ENCODE peak calls at places on chromosome 10, in seven cellular contexts. H is C1 segment of cervical spinal cord, T is SJCRH30, Q is smooth muscle cell of the brain vasculature, D is neural crest cell, S is NCI-H345, O is H1. F is an unnamed sample.

GRCh38 chr10:12782537-12782936 is 219.0 kb downstream of the CCDC3 start:
- DNase-seq in T (peak; percentile 81), D (peak; percentile 36), H (no peak), O (no peak), Q (no peak), S (no peak), F (peak; percentile 38)

GRCh38 chr10:112896722-112897121 is 53.3 kb upstream of the TCF7L2 start:
- DNase-seq in T (no peak), O (no peak), S (no peak), Q (no peak), H (no peak), D (no peak), F (no peak)

GRCh38 chr10:11210211-11210922 is 192.7 kb downstream of the CELF2 start:
- DNase-seq in D (no peak), T (no peak), Q (no peak), H (no peak), S (no peak), O (no peak), F (no peak)

GRCh38 chr10:98445200-98445812 is 1.4 kb downstream of the HPS1 start:
- DNase-seq in O (no peak), Q (no peak), T (no peak), D (no peak), S (peak; percentile 34), H (peak; percentile 42), F (no peak)

GRCh38 chr10:55200020-55200419 is 399.0 kb upstream of the PCDH15 start:
- DNase-seq in H (no peak), O (no peak), Q (no peak), T (no peak), S (no peak), D (no peak), F (no peak)

GRCh38 chr10:51950996-51951392 is 251.6 kb upstream of the CSTF2T start:
- DNase-seq in H (no peak), O (no peak), Q (no peak), D (no peak), S (no peak), T (no peak), F (no peak)

GRCh38 chr10:75238182-75239180 is 2.7 kb upstream of the COMTD1 start:
- DNase-seq in O (no peak), D (no peak), H (no peak), S (no peak), T (no peak), Q (no peak), F (no peak)

GRCh38 chr10:114352653-114353298 is 51.5 kb downstream of the AFAP1L2 start:
- DNase-seq in H (no peak), T (no peak), S (no peak), D (no peak), Q (no peak), O (no peak), F (no peak)

GRCh38 chr10:100872034-100872791 is 40.5 kb upstream of the SLF2 start:
- DNase-seq in S (peak; percentile 5), T (peak; percentile 95), O (peak; percentile 27), H (no peak), D (peak; percentile 72), Q (no peak), F (no peak)

GRCh38 chr10:43384252-43385221 is 13.1 kb downstream of the FXYD4 start:
- DNase-seq in D (no peak), T (no peak), H (no peak), S (no peak), Q (no peak), O (no peak), F (no peak)

GRCh38 chr10:125027889-125028288 is 86.0 kb downstream of the ZRANB1 start:
- DNase-seq in H (peak; percentile 83), O (no peak), T (no peak), D (no peak), Q (no peak), S (no peak), F (no peak)

GRCh38 chr10:787933-788651 is 98.6 kb upstream of the DIP2C start:
- DNase-seq in S (no peak), H (no peak), T (peak; percentile 67), D (no peak), O (no peak), Q (peak; percentile 46), F (no peak)

GRCh38 chr10:7700577-7701125 is 2.5 kb upstream of the ITIH2 start:
- DNase-seq in O (no peak), Q (no peak), H (no peak), T (no peak), S (no peak), D (no peak), F (no peak)

GRCh38 chr10:127802532-127803055 is 65.6 kb downstream of the FOXI2 start:
- DNase-seq in T (no peak), S (peak; percentile 40), D (no peak), O (no peak), Q (no peak), H (no peak), F (no peak)

GRCh38 chr10:18472977-18473376 is 178.4 kb downstream of the NSUN6 start:
- DNase-seq in S (no peak), T (no peak), O (no peak), D (no peak), H (peak; percentile 55), Q (no peak), F (no peak)

GRCh38 chr10:30436688-30437038 is 2.7 kb downstream of the MAP3K8 start:
- DNase-seq in O (no peak), H (no peak), D (no peak), T (no peak), Q (no peak), S (no peak), F (no peak)

GRCh38 chr10:100344386-100344785 is 2.6 kb upstream of the SCD start:
- DNase-seq in H (no peak), Q (no peak), T (no peak), O (no peak), D (no peak), S (no peak), F (no peak)

GRCh38 chr10:60809157-60809556 is 30.9 kb downstream of the CDK1 start:
- DNase-seq in Q (no peak), H (no peak), S (no peak), O (no peak), T (no peak), D (no peak), F (no peak)

GRCh38 chr10:14454629-14455028 is 123.9 kb upstream of the FRMD4A start:
- DNase-seq in T (no peak), H (no peak), S (no peak), O (no peak), D (no peak), Q (no peak), F (no peak)

GRCh38 chr10:76291175-76291574 is 859.8 kb downstream of the LRMDA start:
- DNase-seq in Q (no peak), O (no peak), T (no peak), H (no peak), D (no peak), S (no peak), F (no peak)

GRCh38 chr10:11048707-11049296 is 31.1 kb downstream of the CELF2 start:
- DNase-seq in H (peak; percentile 12), O (no peak), S (no peak), Q (no peak), D (no peak), T (no peak), F (no peak)

GRCh38 chr10:45000138-45000763 is 472 bp upstream of the ZNF22 start:
- DNase-seq in T (peak; percentile 55), Q (no peak), O (no peak), D (no peak), S (no peak), H (no peak), F (no peak)

GRCh38 chr10:29239569-29240472 is 49.0 kb upstream of the LYZL1 start:
- DNase-seq in T (peak; percentile 57), S (no peak), Q (no peak), D (no peak), H (no peak), O (no peak), F (peak; percentile 33)

GRCh38 chr10:115171392-115171960 is 78.3 kb downstream of the ATRNL1 start:
- DNase-seq in Q (no peak), O (no peak), S (no peak), D (no peak), H (no peak), T (peak; percentile 27), F (no peak)

GRCh38 chr10:89466599-89467035 is 52.2 kb downstream of the IFIT5 start:
- DNase-seq in S (peak; percentile 1), T (peak; percentile 36), D (no peak), O (no peak), Q (no peak), H (no peak), F (no peak)

GRCh38 chr10:66405566-66405965 is 520.3 kb upstream of the LRRTM3 start:
- DNase-seq in O (no peak), D (no peak), H (no peak), Q (no peak), S (no peak), T (no peak), F (no peak)

GRCh38 chr10:46530249-46531186 is 25.9 kb downstream of the GPRIN2 start:
- DNase-seq in O (no peak), H (no peak), Q (peak; percentile 98), T (no peak), S (no peak), D (no peak), F (no peak)

GRCh38 chr10:5142199-5142598 is 42.8 kb downstream of the AKR1C8 start:
- DNase-seq in D (no peak), H (no peak), S (no peak), O (no peak), T (no peak), Q (no peak), F (no peak)

GRCh38 chr10:32298066-32298812 is 48.7 kb downstream of the EPC1 start:
- DNase-seq in Q (peak; percentile 4), T (no peak), O (no peak), D (no peak), S (no peak), H (no peak), F (no peak)

GRCh38 chr10:126097558-126098215 is 201.3 kb downstream of the FANK1 start:
- DNase-seq in Q (no peak), D (no peak), S (no peak), H (no peak), T (peak; percentile 17), O (no peak), F (no peak)

GRCh38 chr10:15180736-15181135 is 12.2 kb upstream of the NMT2 start:
- DNase-seq in T (no peak), H (no peak), S (no peak), D (no peak), O (no peak), Q (no peak), F (no peak)

GRCh38 chr10:4546500-4546899 is 279.5 kb upstream of the AKR1E2 start:
- DNase-seq in D (no peak), Q (no peak), T (no peak), O (no peak), H (no peak), S (no peak), F (no peak)

GRCh38 chr10:30433779-30434272 is at the start of gene MAP3K8:
- DNase-seq in H (peak; percentile 7), O (peak; percentile 56), D (peak; percentile 68), S (peak; percentile 65), Q (no peak), T (peak; percentile 83), F (no peak)

F was measured in iPS DF 19.7.